ENCODE peak calls at places on chromosomes 11 and 22, in ten cellular contexts. S, L, E, K, M, U, R, D, Y and V are unnamed samples.

GRCh38 chr11:123211134-123211879 is 16.3 kb upstream of the CLMP start:
- DNase-seq in S (no peak), L (peak; percentile 24), E (no peak), K (no peak), M (no peak), U (no peak), R (no peak), D (no peak), Y (no peak), V (no peak)

GRCh38 chr11:66568124-66568916 is at the start of gene CTSF:
- DNase-seq in S (peak; percentile 92), L (no peak), E (peak; percentile 70), K (peak; percentile 85), M (peak; percentile 96), U (peak; percentile 94), R (peak; percentile 91), D (peak; percentile 72), Y (peak; percentile 85), V (peak; percentile 91)

GRCh38 chr11:90747057-90747456 is 524.2 kb upstream of the CHORDC1 start:
- DNase-seq in S (no peak), L (no peak), E (no peak), K (no peak), M (no peak), U (no peak), R (no peak), D (no peak), Y (no peak), V (no peak)

GRCh38 chr11:74318241-74318932 is 6.9 kb upstream of the P4HA3 start:
- DNase-seq in S (no peak), L (no peak), E (no peak), K (no peak), M (no peak), U (no peak), R (no peak), D (no peak), Y (no peak), V (no peak)

GRCh38 chr11:101128571-101129202 is 926 bp downstream of the PGR start:
- DNase-seq in S (peak; percentile 44), L (peak; percentile 36), E (no peak), K (peak; percentile 5), M (peak; percentile 54), U (peak; percentile 61), R (no peak), D (no peak), Y (no peak), V (peak; percentile 2)

GRCh38 chr22:32281092-32281491 is 25.9 kb upstream of the SLC5A4 start:
- DNase-seq in S (no peak), L (no peak), E (no peak), K (no peak), M (no peak), U (no peak), R (no peak), D (no peak), Y (no peak), V (no peak)

GRCh38 chr11:123460006-123460700 is 30.1 kb downstream of the GRAMD1B start:
- DNase-seq in S (no peak), L (no peak), E (no peak), K (no peak), M (no peak), U (no peak), R (no peak), D (no peak), Y (no peak), V (no peak)

GRCh38 chr11:123822591-123822990 is 16.4 kb upstream of the OR6M1 start:
- DNase-seq in S (no peak), L (no peak), E (peak; percentile 11), K (no peak), M (no peak), U (no peak), R (no peak), D (no peak), Y (no peak), V (no peak)

GRCh38 chr22:28799834-28800307 is 498 bp downstream of the XBP1 start:
- DNase-seq in S (peak; percentile 83), L (peak; percentile 76), E (peak; percentile 63), K (peak; percentile 71), M (peak; percentile 92), U (peak; percentile 87), R (peak; percentile 72), D (peak; percentile 61), Y (peak; percentile 73), V (peak; percentile 59)

GRCh38 chr11:561148-562003 is 606 bp downstream of the RASSF7 start:
- DNase-seq in S (peak; percentile 90), L (no peak), E (peak; percentile 98), K (no peak), M (peak; percentile 92), U (peak; percentile 93), R (peak; percentile 89), D (no peak), Y (peak; percentile 90), V (peak; percentile 93)

GRCh38 chr22:23113847-23114720 is 27.7 kb downstream of the RSPH14 start:
- DNase-seq in S (no peak), L (no peak), E (no peak), K (no peak), M (no peak), U (no peak), R (no peak), D (no peak), Y (no peak), V (no peak)

GRCh38 chr11:9263840-9264380 is 1.2 kb downstream of the DENND5A start:
- DNase-seq in S (no peak), L (no peak), E (no peak), K (no peak), M (no peak), U (no peak), R (no peak), D (peak; percentile 48), Y (no peak), V (no peak)

DNA sequence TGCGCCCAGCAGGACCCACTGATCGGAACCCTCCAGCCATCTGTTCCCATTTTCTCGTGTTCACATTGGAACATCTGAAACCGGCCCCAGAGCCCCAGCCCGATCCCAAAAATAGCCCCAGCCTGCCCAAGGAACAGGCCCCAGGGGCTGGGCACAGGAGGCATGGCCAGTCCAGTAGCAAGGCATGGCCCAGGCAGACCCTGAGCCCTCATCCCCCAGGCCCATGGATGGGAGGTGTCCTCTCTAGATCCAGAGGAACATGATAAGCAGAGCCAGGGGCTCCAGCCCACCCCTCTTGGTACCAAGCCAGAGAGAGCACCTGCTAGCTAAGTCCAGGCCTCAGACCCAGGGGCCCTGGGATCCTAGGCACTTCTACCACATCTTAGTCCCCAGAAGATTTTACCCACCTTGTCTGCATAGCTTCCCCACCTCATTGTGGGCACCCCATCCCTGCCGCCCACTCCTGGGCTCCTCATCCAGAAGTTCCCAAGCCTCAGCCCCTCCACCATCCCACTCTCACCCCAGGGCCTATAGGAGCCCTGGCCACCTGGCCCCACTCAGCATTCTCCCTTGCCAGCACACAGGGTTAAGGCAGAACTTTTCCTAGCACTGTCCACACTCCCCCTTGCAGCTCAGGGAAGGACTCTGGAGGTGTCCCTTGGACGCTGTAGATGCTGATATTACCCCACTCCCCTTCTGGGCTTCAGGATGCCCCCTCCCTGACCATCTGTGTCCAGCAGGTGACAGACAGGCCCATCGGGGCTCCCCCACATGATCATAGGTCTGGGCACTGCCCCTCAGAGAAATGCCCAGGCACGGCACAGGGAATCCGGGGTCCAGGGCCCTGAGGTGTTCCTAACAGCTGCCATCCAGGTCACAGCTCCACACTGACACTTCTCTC is 9.5 kb downstream of the BCL9L start:
- DNase-seq in S (no peak), L (no peak), E (no peak), K (no peak), M (peak; percentile 61), U (no peak), R (no peak), D (no peak), Y (no peak), V (no peak)
- H3K4me3 ChIP-seq in S (peak overlapping the region; percentile 40), L (peak overlapping the region; percentile 18), E (no peak overlapping the region), K (no peak overlapping the region), M (peak overlapping the region; percentile 4), U (peak overlapping the region; percentile 1), R (peak overlapping the region; percentile 13), D (peak overlapping the region; percentile 61), Y (no peak overlapping the region), V (no peak overlapping the region)

GRCh38 chr11:69413993-69414392 is 67.5 kb upstream of the LINC01488 start:
- DNase-seq in S (no peak), L (no peak), E (no peak), K (no peak), M (no peak), U (no peak), R (no peak), D (no peak), Y (no peak), V (no peak)
- H3K4me1 ChIP-seq in S (peaks cover 10% of the 10 kb centered on the region), L (peaks cover 6% of the 10 kb centered on the region), E (no peaks in the 10 kb centered on the region), K (peaks cover 41% of the 10 kb centered on the region), M (peaks cover 7% of the 10 kb centered on the region), U (peaks cover 9% of the 10 kb centered on the region), R (no peaks in the 10 kb centered on the region), D (peaks cover 17% of the 10 kb centered on the region), Y (no peaks in the 10 kb centered on the region), V (peaks cover 24% of the 10 kb centered on the region)

GRCh38 chr22:44328762-44329161 is 16.0 kb upstream of the SHISAL1 start:
- DNase-seq in S (no peak), L (no peak), E (no peak), K (no peak), M (no peak), U (no peak), R (no peak), D (no peak), Y (no peak), V (no peak)

GRCh38 chr22:44330727-44331660 is 18.2 kb upstream of the SHISAL1 start:
- DNase-seq in S (no peak), L (peak; percentile 76), E (no peak), K (no peak), M (no peak), U (no peak), R (no peak), D (no peak), Y (no peak), V (no peak)

GRCh38 chr22:44330188-44330726 is 17.5 kb upstream of the SHISAL1 start:
- DNase-seq in S (no peak), L (no peak), E (no peak), K (no peak), M (no peak), U (no peak), R (no peak), D (no peak), Y (no peak), V (no peak)

GRCh38 chr22:44328326-44328725 is 15.6 kb upstream of the SHISAL1 start:
- DNase-seq in S (peak; percentile 59), L (no peak), E (no peak), K (no peak), M (peak; percentile 61), U (peak; percentile 77), R (no peak), D (no peak), Y (no peak), V (no peak)

GRCh38 chr22:44329179-44329796 is 16.5 kb upstream of the SHISAL1 start:
- DNase-seq in S (no peak), L (no peak), E (no peak), K (no peak), M (no peak), U (no peak), R (no peak), D (peak; percentile 24), Y (peak; percentile 44), V (no peak)
- H3K4me3 ChIP-seq in S (no peak overlapping the region), L (no peak overlapping the region), E (no peak overlapping the region), K (no peak overlapping the region), M (no peak overlapping the region), U (no peak overlapping the region), R (no peak overlapping the region), D (no peak overlapping the region), Y (no peak overlapping the region), V (no peak overlapping the region)

DNA sequence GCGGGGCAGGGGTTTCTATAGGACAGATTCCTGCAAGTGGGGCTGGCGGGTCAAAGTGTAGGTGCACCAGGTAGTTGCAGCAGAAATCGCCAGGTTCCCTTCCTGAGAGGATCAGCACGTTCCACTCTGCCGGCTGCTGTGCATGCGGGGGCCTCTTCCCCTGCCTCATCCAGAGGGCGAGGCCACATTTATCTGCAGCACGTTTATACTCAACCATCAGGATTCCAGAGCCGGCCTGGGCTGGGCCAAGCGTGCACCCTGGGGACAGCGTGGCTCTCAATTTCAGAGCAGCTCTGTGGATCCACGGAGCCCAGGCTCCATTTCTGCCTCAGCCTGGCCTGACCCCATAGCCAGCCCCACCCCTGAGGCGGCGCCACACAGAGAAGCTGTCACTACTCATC is 45.7 kb upstream of the RTL6 start:
- DNase-seq in S (no peak), L (no peak), E (no peak), K (no peak), M (no peak), U (peak; percentile 46), R (no peak), D (no peak), Y (no peak), V (no peak)
- H3K4me1 ChIP-seq in S (no peaks in the 10 kb centered on the region), L (peaks cover 11% of the 10 kb centered on the region), E (no peaks in the 10 kb centered on the region), K (no peaks in the 10 kb centered on the region), M (no peaks in the 10 kb centered on the region), U (no peaks in the 10 kb centered on the region), R (no peaks in the 10 kb centered on the region), D (no peaks in the 10 kb centered on the region), Y (no peaks in the 10 kb centered on the region), V (no peaks in the 10 kb centered on the region)